ENCODE peak calls at places on chromosomes 11 and 22, in four cellular contexts. One of them, this sample, is unnamed.

GRCh38 chr22:39311592-39312400 is 7.6 kb downstream of the RPL3 start:
- DNase-seq in stimulated activated CD8-positive, alpha-beta memory T cell treated with anti-CD3 and anti-CD28 coated beads, Interleukin-4, amount 100 ng/mL, for 24 hours: no peak
- DNase-seq in nucleus accumbens: no peak
- DNase-seq in activated CD8-positive, alpha-beta T cell treated with anti-CD3 and anti-CD28 coated beads for 36 hours: peak
- DNase-seq in this sample: no peak

GRCh38 chr22:16803255-16803917 is 21.8 kb downstream of the XKR3 start:
- DNase-seq in stimulated activated CD8-positive, alpha-beta memory T cell treated with anti-CD3 and anti-CD28 coated beads, Interleukin-4, amount 100 ng/mL, for 24 hours: no peak
- DNase-seq in nucleus accumbens: no peak
- DNase-seq in activated CD8-positive, alpha-beta T cell treated with anti-CD3 and anti-CD28 coated beads for 36 hours: no peak
- DNase-seq in this sample: no peak

GRCh38 chr22:42300286-42301071 is 30.0 kb upstream of the TCF20 start:
- DNase-seq in stimulated activated CD8-positive, alpha-beta memory T cell treated with anti-CD3 and anti-CD28 coated beads, Interleukin-4, amount 100 ng/mL, for 24 hours: no peak
- DNase-seq in nucleus accumbens: no peak
- DNase-seq in activated CD8-positive, alpha-beta T cell treated with anti-CD3 and anti-CD28 coated beads for 36 hours: peak
- DNase-seq in this sample: peak

GRCh38 chr22:20174785-20175596 is 24.1 kb upstream of the CCDC188 start:
- DNase-seq in stimulated activated CD8-positive, alpha-beta memory T cell treated with anti-CD3 and anti-CD28 coated beads, Interleukin-4, amount 100 ng/mL, for 24 hours: no peak
- DNase-seq in nucleus accumbens: no peak
- DNase-seq in activated CD8-positive, alpha-beta T cell treated with anti-CD3 and anti-CD28 coated beads for 36 hours: no peak
- DNase-seq in this sample: no peak

GRCh38 chr11:16460508-16460907 is 104.2 kb upstream of the SOX6 start:
- DNase-seq in stimulated activated CD8-positive, alpha-beta memory T cell treated with anti-CD3 and anti-CD28 coated beads, Interleukin-4, amount 100 ng/mL, for 24 hours: no peak
- DNase-seq in nucleus accumbens: no peak
- DNase-seq in activated CD8-positive, alpha-beta T cell treated with anti-CD3 and anti-CD28 coated beads for 36 hours: no peak
- DNase-seq in this sample: no peak

GRCh38 chr11:22433066-22433450 is 94.9 kb downstream of the SLC17A6 start:
- DNase-seq in stimulated activated CD8-positive, alpha-beta memory T cell treated with anti-CD3 and anti-CD28 coated beads, Interleukin-4, amount 100 ng/mL, for 24 hours: no peak
- DNase-seq in nucleus accumbens: no peak
- DNase-seq in activated CD8-positive, alpha-beta T cell treated with anti-CD3 and anti-CD28 coated beads for 36 hours: no peak
- DNase-seq in this sample: no peak

GRCh38 chr11:127493330-127493729 is 492.8 kb upstream of the KIRREL3 start:
- DNase-seq in stimulated activated CD8-positive, alpha-beta memory T cell treated with anti-CD3 and anti-CD28 coated beads, Interleukin-4, amount 100 ng/mL, for 24 hours: no peak
- DNase-seq in nucleus accumbens: no peak
- DNase-seq in activated CD8-positive, alpha-beta T cell treated with anti-CD3 and anti-CD28 coated beads for 36 hours: peak
- DNase-seq in this sample: no peak

GRCh38 chr22:17159504-17159951 is 451 bp upstream of the HDHD5 start:
- DNase-seq in stimulated activated CD8-positive, alpha-beta memory T cell treated with anti-CD3 and anti-CD28 coated beads, Interleukin-4, amount 100 ng/mL, for 24 hours: peak
- DNase-seq in nucleus accumbens: peak
- DNase-seq in activated CD8-positive, alpha-beta T cell treated with anti-CD3 and anti-CD28 coated beads for 36 hours: peak
- DNase-seq in this sample: no peak

GRCh38 chr11:826836-827145 is 928 bp upstream of the CRACR2B start:
- DNase-seq in stimulated activated CD8-positive, alpha-beta memory T cell treated with anti-CD3 and anti-CD28 coated beads, Interleukin-4, amount 100 ng/mL, for 24 hours: no peak
- DNase-seq in nucleus accumbens: no peak
- DNase-seq in activated CD8-positive, alpha-beta T cell treated with anti-CD3 and anti-CD28 coated beads for 36 hours: peak
- DNase-seq in this sample: no peak

GRCh38 chr11:30488304-30488998 is 97.7 kb downstream of the MPPED2 start:
- DNase-seq in stimulated activated CD8-positive, alpha-beta memory T cell treated with anti-CD3 and anti-CD28 coated beads, Interleukin-4, amount 100 ng/mL, for 24 hours: no peak
- DNase-seq in nucleus accumbens: no peak
- DNase-seq in activated CD8-positive, alpha-beta T cell treated with anti-CD3 and anti-CD28 coated beads for 36 hours: no peak
- DNase-seq in this sample: no peak

GRCh38 chr11:117519170-117519569 is 191.5 kb downstream of the CEP164 start:
- DNase-seq in stimulated activated CD8-positive, alpha-beta memory T cell treated with anti-CD3 and anti-CD28 coated beads, Interleukin-4, amount 100 ng/mL, for 24 hours: no peak
- DNase-seq in nucleus accumbens: no peak
- DNase-seq in activated CD8-positive, alpha-beta T cell treated with anti-CD3 and anti-CD28 coated beads for 36 hours: no peak
- DNase-seq in this sample: no peak

GRCh38 chr11:2208691-2209369 is 37.2 kb upstream of the TH start:
- DNase-seq in stimulated activated CD8-positive, alpha-beta memory T cell treated with anti-CD3 and anti-CD28 coated beads, Interleukin-4, amount 100 ng/mL, for 24 hours: no peak
- DNase-seq in nucleus accumbens: peak
- DNase-seq in activated CD8-positive, alpha-beta T cell treated with anti-CD3 and anti-CD28 coated beads for 36 hours: peak
- DNase-seq in this sample: no peak

GRCh38 chr11:10225553-10225952 is 68.5 kb downstream of the SBF2 start:
- DNase-seq in stimulated activated CD8-positive, alpha-beta memory T cell treated with anti-CD3 and anti-CD28 coated beads, Interleukin-4, amount 100 ng/mL, for 24 hours: no peak
- DNase-seq in nucleus accumbens: no peak
- DNase-seq in activated CD8-positive, alpha-beta T cell treated with anti-CD3 and anti-CD28 coated beads for 36 hours: no peak
- DNase-seq in this sample: no peak

GRCh38 chr11:120063686-120064340 is 74.1 kb downstream of the TRIM29 start:
- DNase-seq in stimulated activated CD8-positive, alpha-beta memory T cell treated with anti-CD3 and anti-CD28 coated beads, Interleukin-4, amount 100 ng/mL, for 24 hours: no peak
- DNase-seq in nucleus accumbens: no peak
- DNase-seq in activated CD8-positive, alpha-beta T cell treated with anti-CD3 and anti-CD28 coated beads for 36 hours: no peak
- DNase-seq in this sample: no peak

GRCh38 chr11:6637871-6638270 is 17.7 kb downstream of the DCHS1 start:
- DNase-seq in stimulated activated CD8-positive, alpha-beta memory T cell treated with anti-CD3 and anti-CD28 coated beads, Interleukin-4, amount 100 ng/mL, for 24 hours: no peak
- DNase-seq in nucleus accumbens: no peak
- DNase-seq in activated CD8-positive, alpha-beta T cell treated with anti-CD3 and anti-CD28 coated beads for 36 hours: no peak
- DNase-seq in this sample: no peak

GRCh38 chr11:17163742-17164141 is 44.0 kb downstream of the PIK3C2A start:
- DNase-seq in stimulated activated CD8-positive, alpha-beta memory T cell treated with anti-CD3 and anti-CD28 coated beads, Interleukin-4, amount 100 ng/mL, for 24 hours: no peak
- DNase-seq in nucleus accumbens: no peak
- DNase-seq in activated CD8-positive, alpha-beta T cell treated with anti-CD3 and anti-CD28 coated beads for 36 hours: no peak
- DNase-seq in this sample: no peak

GRCh38 chr11:24145411-24145810 is 351.4 kb upstream of the LUZP2 start:
- DNase-seq in stimulated activated CD8-positive, alpha-beta memory T cell treated with anti-CD3 and anti-CD28 coated beads, Interleukin-4, amount 100 ng/mL, for 24 hours: no peak
- DNase-seq in nucleus accumbens: no peak
- DNase-seq in activated CD8-positive, alpha-beta T cell treated with anti-CD3 and anti-CD28 coated beads for 36 hours: no peak
- DNase-seq in this sample: no peak

GRCh38 chr11:120564573-120565301 is 53.2 kb downstream of the GRIK4 start:
- DNase-seq in stimulated activated CD8-positive, alpha-beta memory T cell treated with anti-CD3 and anti-CD28 coated beads, Interleukin-4, amount 100 ng/mL, for 24 hours: peak
- DNase-seq in nucleus accumbens: peak
- DNase-seq in activated CD8-positive, alpha-beta T cell treated with anti-CD3 and anti-CD28 coated beads for 36 hours: peak
- DNase-seq in this sample: no peak

GRCh38 chr22:49637255-49637760 is 190.4 kb downstream of the BRD1 start:
- DNase-seq in stimulated activated CD8-positive, alpha-beta memory T cell treated with anti-CD3 and anti-CD28 coated beads, Interleukin-4, amount 100 ng/mL, for 24 hours: no peak
- DNase-seq in nucleus accumbens: no peak
- DNase-seq in activated CD8-positive, alpha-beta T cell treated with anti-CD3 and anti-CD28 coated beads for 36 hours: no peak
- DNase-seq in this sample: no peak

GRCh38 chr11:61266602-61267001 is 25.6 kb downstream of the PGA5 start:
- DNase-seq in stimulated activated CD8-positive, alpha-beta memory T cell treated with anti-CD3 and anti-CD28 coated beads, Interleukin-4, amount 100 ng/mL, for 24 hours: no peak
- DNase-seq in nucleus accumbens: no peak
- DNase-seq in activated CD8-positive, alpha-beta T cell treated with anti-CD3 and anti-CD28 coated beads for 36 hours: no peak
- DNase-seq in this sample: no peak

GRCh38 chr11:128772814-128773213 is 78.9 kb downstream of the FLI1 start:
- DNase-seq in stimulated activated CD8-positive, alpha-beta memory T cell treated with anti-CD3 and anti-CD28 coated beads, Interleukin-4, amount 100 ng/mL, for 24 hours: peak
- DNase-seq in nucleus accumbens: no peak
- DNase-seq in activated CD8-positive, alpha-beta T cell treated with anti-CD3 and anti-CD28 coated beads for 36 hours: peak
- DNase-seq in this sample: no peak

GRCh38 chr11:118212781-118213565 is 11.8 kb downstream of the JAML start:
- DNase-seq in stimulated activated CD8-positive, alpha-beta memory T cell treated with anti-CD3 and anti-CD28 coated beads, Interleukin-4, amount 100 ng/mL, for 24 hours: no peak
- DNase-seq in nucleus accumbens: no peak
- DNase-seq in activated CD8-positive, alpha-beta T cell treated with anti-CD3 and anti-CD28 coated beads for 36 hours: no peak
- DNase-seq in this sample: no peak

GRCh38 chr11:118572075-118572913 is at the start of gene ARCN1:
- DNase-seq in stimulated activated CD8-positive, alpha-beta memory T cell treated with anti-CD3 and anti-CD28 coated beads, Interleukin-4, amount 100 ng/mL, for 24 hours: peak
- DNase-seq in nucleus accumbens: peak
- DNase-seq in activated CD8-positive, alpha-beta T cell treated with anti-CD3 and anti-CD28 coated beads for 36 hours: peak
- DNase-seq in this sample: peak

GRCh38 chr11:103633037-103633788 is 403.2 kb upstream of the DDI1 start:
- DNase-seq in stimulated activated CD8-positive, alpha-beta memory T cell treated with anti-CD3 and anti-CD28 coated beads, Interleukin-4, amount 100 ng/mL, for 24 hours: no peak
- DNase-seq in nucleus accumbens: no peak
- DNase-seq in activated CD8-positive, alpha-beta T cell treated with anti-CD3 and anti-CD28 coated beads for 36 hours: no peak
- DNase-seq in this sample: no peak

This sample was measured in keratinocyte.